ENCODE peak calls at places on chromosomes 12 and 14, in eight cellular contexts. K, T, G, S, I, Q, C and P are unnamed samples.

GRCh38 chr12:34292736-34293625 is 270.7 kb downstream of the ALG10 start:
- DNase-seq in K (no peak), T (no peak), G (no peak), S (no peak), I (no peak), Q (no peak), C (no peak), P (no peak)

GRCh38 chr12:57694459-57695019 is 607 bp downstream of the OS9 start:
- DNase-seq in K (no peak), T (peak; percentile 1), G (no peak), S (peak; percentile 12), I (peak; percentile 15), Q (no peak), C (no peak), P (peak; percentile 59)

GRCh38 chr14:70714055-70714550 is 72.4 kb downstream of the TTC9 start:
- DNase-seq in K (peak; percentile 26), T (peak; percentile 34), G (peak; percentile 36), S (peak; percentile 61), I (peak; percentile 39), Q (peak; percentile 12), C (peak; percentile 44), P (peak; percentile 61)

GRCh38 chr12:4856556-4856955 is 53.1 kb upstream of the KCNA1 start:
- DNase-seq in K (no peak), T (no peak), G (no peak), S (no peak), I (no peak), Q (no peak), C (no peak), P (no peak)

GRCh38 chr14:105602243-105602750 is 75.9 kb downstream of the TMEM121 start:
- DNase-seq in K (no peak), T (no peak), G (no peak), S (no peak), I (no peak), Q (no peak), C (no peak), P (no peak)

GRCh38 chr12:80837342-80837978 is 100.3 kb downstream of the LIN7A start:
- DNase-seq in K (no peak), T (peak; percentile 24), G (no peak), S (peak; percentile 61), I (peak; percentile 14), Q (peak; percentile 25), C (no peak), P (peak; percentile 60)

GRCh38 chr12:48997719-48998496 is 1.3 kb downstream of the DDN start:
- DNase-seq in K (no peak), T (no peak), G (no peak), S (no peak), I (no peak), Q (no peak), C (no peak), P (peak; percentile 54)

GRCh38 chr14:51041117-51041531 is 53.8 kb downstream of the TRIM9 start:
- DNase-seq in K (no peak), T (no peak), G (no peak), S (no peak), I (no peak), Q (no peak), C (no peak), P (no peak)

GRCh38 chr14:61474671-61475070 is 153.3 kb downstream of the PRKCH start:
- DNase-seq in K (no peak), T (no peak), G (no peak), S (no peak), I (no peak), Q (no peak), C (no peak), P (no peak)

GRCh38 chr12:106123551-106123991 is 15.2 kb downstream of the NUAK1 start:
- DNase-seq in K (no peak), T (no peak), G (no peak), S (no peak), I (no peak), Q (no peak), C (no peak), P (no peak)

GRCh38 chr14:104374718-104375080 is 204.9 kb upstream of the C14orf180 start:
- DNase-seq in K (no peak), T (no peak), G (no peak), S (no peak), I (no peak), Q (no peak), C (no peak), P (no peak)

GRCh38 chr14:60311417-60311816 is 62.4 kb downstream of the PPM1A start:
- DNase-seq in K (no peak), T (peak; percentile 11), G (no peak), S (peak; percentile 4), I (no peak), Q (no peak), C (no peak), P (no peak)

GRCh38 chr12:106634206-106634605 is 51.4 kb downstream of the RFX4 start:
- DNase-seq in K (no peak), T (no peak), G (no peak), S (no peak), I (no peak), Q (no peak), C (no peak), P (no peak)

GRCh38 chr12:72278894-72279293 is 6.7 kb downstream of the TRHDE start:
- DNase-seq in K (no peak), T (no peak), G (no peak), S (no peak), I (no peak), Q (no peak), C (no peak), P (no peak)

GRCh38 chr12:12206776-12207388 is 60.0 kb downstream of the LRP6 start:
- DNase-seq in K (no peak), T (no peak), G (no peak), S (no peak), I (no peak), Q (no peak), C (no peak), P (no peak)

GRCh38 chr12:92144631-92145480 is 790 bp downstream of the BTG1 start:
- DNase-seq in K (peak; percentile 4), T (peak; percentile 67), G (peak; percentile 67), S (peak; percentile 82), I (peak; percentile 51), Q (peak; percentile 16), C (peak; percentile 50), P (peak; percentile 91)

GRCh38 chr14:30874120-30874998 is at the start of gene COCH:
- DNase-seq in K (no peak), T (no peak), G (peak; percentile 28), S (no peak), I (no peak), Q (no peak), C (peak; percentile 25), P (peak; percentile 79)

GRCh38 chr14:95523818-95524448 is 7.5 kb upstream of the SYNE3 start:
- DNase-seq in K (peak; percentile 24), T (no peak), G (peak; percentile 67), S (peak; percentile 57), I (no peak), Q (no peak), C (peak; percentile 22), P (no peak)

GRCh38 chr14:103427485-103428443 is 42.5 kb downstream of the MARK3 start:
- DNase-seq in K (no peak), T (peak; percentile 52), G (peak; percentile 45), S (no peak), I (no peak), Q (no peak), C (peak; percentile 16), P (no peak)

GRCh38 chr12:54725233-54725843 is 77.2 kb upstream of the DCD start:
- DNase-seq in K (no peak), T (no peak), G (no peak), S (peak; percentile 40), I (peak; percentile 12), Q (no peak), C (no peak), P (peak; percentile 1)

GRCh38 chr14:99995700-99996356 is 69.4 kb upstream of the EVL start:
- DNase-seq in K (peak; percentile 60), T (peak; percentile 49), G (peak; percentile 68), S (peak; percentile 60), I (peak; percentile 44), Q (no peak), C (peak; percentile 67), P (no peak)

GRCh38 chr14:36973806-36974442 is 198.5 kb downstream of the SLC25A21 start:
- DNase-seq in K (no peak), T (peak; percentile 82), G (no peak), S (peak; percentile 17), I (peak; percentile 42), Q (no peak), C (no peak), P (no peak)

GRCh38 chr12:39103552-39104165 is 198.3 kb upstream of the CPNE8 start:
- DNase-seq in K (no peak), T (peak; percentile 66), G (no peak), S (peak; percentile 71), I (peak; percentile 80), Q (no peak), C (no peak), P (peak; percentile 60)

GRCh38 chr14:85529803-85530574 is at the start of gene FLRT2:
- DNase-seq in K (no peak), T (peak; percentile 71), G (no peak), S (no peak), I (peak; percentile 50), Q (peak; percentile 70), C (no peak), P (no peak)

GRCh38 chr14:32203928-32204357 is 874 bp upstream of the RNU6-8 start:
- DNase-seq in K (no peak), T (no peak), G (peak; percentile 30), S (peak; percentile 34), I (no peak), Q (no peak), C (peak; percentile 21), P (peak; percentile 40)

GRCh38 chr14:53047302-53047701 is 96.5 kb upstream of the FERMT2 start:
- DNase-seq in K (no peak), T (no peak), G (no peak), S (no peak), I (no peak), Q (no peak), C (no peak), P (no peak)

GRCh38 chr12:104615048-104615561 is 158.4 kb downstream of the CHST11 start:
- DNase-seq in K (no peak), T (no peak), G (no peak), S (no peak), I (no peak), Q (no peak), C (no peak), P (no peak)

GRCh38 chr12:89709994-89710872 is 1.6 kb upstream of the ATP2B1 start:
- DNase-seq in K (peak; percentile 16), T (no peak), G (no peak), S (no peak), I (no peak), Q (no peak), C (no peak), P (peak; percentile 55)

GRCh38 chr14:100142073-100143040 is 17.1 kb downstream of the DEGS2 start:
- DNase-seq in K (no peak), T (no peak), G (no peak), S (peak; percentile 88), I (no peak), Q (no peak), C (no peak), P (no peak)